ENCODE peak calls at places on chromosomes 4 and X, in six cellular contexts. One of them, this sample, is unnamed.

GRCh38 chr4:39706334-39706733 is 8.4 kb downstream of the UBE2K start:
- DNase-seq in heart left ventricle: no peak
- DNase-seq in GM23248: peak; percentile 93
- DNase-seq in lower leg skin: no peak
- DNase-seq in effector memory CD4-positive, alpha-beta T cell: no peak
- DNase-seq in astrocyte of the spinal cord: peak; percentile 74
- DNase-seq in this sample: no peak

GRCh38 chr4:110164251-110164650 is 34.2 kb downstream of the ELOVL6 start:
- DNase-seq in heart left ventricle: no peak
- DNase-seq in GM23248: peak; percentile 86
- DNase-seq in lower leg skin: no peak
- DNase-seq in effector memory CD4-positive, alpha-beta T cell: no peak
- DNase-seq in astrocyte of the spinal cord: peak; percentile 37
- DNase-seq in this sample: no peak

GRCh38 chr4:15515106-15515505 is 45.4 kb downstream of the CC2D2A start:
- DNase-seq in heart left ventricle: no peak
- DNase-seq in GM23248: no peak
- DNase-seq in lower leg skin: no peak
- DNase-seq in effector memory CD4-positive, alpha-beta T cell: no peak
- DNase-seq in astrocyte of the spinal cord: peak; percentile 24
- DNase-seq in this sample: no peak

GRCh38 chr4:167234388-167234881 is at the start of gene SPOCK3:
- DNase-seq in heart left ventricle: peak; percentile 64
- DNase-seq in GM23248: peak; percentile 40
- DNase-seq in lower leg skin: no peak
- DNase-seq in effector memory CD4-positive, alpha-beta T cell: no peak
- DNase-seq in astrocyte of the spinal cord: peak; percentile 39
- DNase-seq in this sample: peak; percentile 23

GRCh38 chrX:23403849-23404248 is 69.2 kb downstream of the PTCHD1 start:
- DNase-seq in heart left ventricle: no peak
- DNase-seq in GM23248: no peak
- DNase-seq in lower leg skin: no peak
- DNase-seq in effector memory CD4-positive, alpha-beta T cell: no peak
- DNase-seq in astrocyte of the spinal cord: no peak
- DNase-seq in this sample: no peak

GRCh38 chrX:47327902-47328301 is 42.5 kb upstream of the ZNF157 start:
- DNase-seq in heart left ventricle: no peak
- DNase-seq in GM23248: no peak
- DNase-seq in lower leg skin: no peak
- DNase-seq in effector memory CD4-positive, alpha-beta T cell: no peak
- DNase-seq in astrocyte of the spinal cord: no peak
- DNase-seq in this sample: no peak

GRCh38 chr4:133151681-133152329 is 2.7 kb downstream of the PCDH10 start:
- DNase-seq in heart left ventricle: no peak
- DNase-seq in GM23248: no peak
- DNase-seq in lower leg skin: no peak
- DNase-seq in effector memory CD4-positive, alpha-beta T cell: no peak
- DNase-seq in astrocyte of the spinal cord: peak; percentile 46
- DNase-seq in this sample: no peak

GRCh38 chrX:132819885-132820284 is 138.5 kb downstream of the HS6ST2 start:
- DNase-seq in heart left ventricle: no peak
- DNase-seq in GM23248: no peak
- DNase-seq in lower leg skin: no peak
- DNase-seq in effector memory CD4-positive, alpha-beta T cell: no peak
- DNase-seq in astrocyte of the spinal cord: no peak
- DNase-seq in this sample: no peak

GRCh38 chr4:32290102-32290501 is 1569.9 kb downstream of the PCDH7 start:
- DNase-seq in heart left ventricle: no peak
- DNase-seq in GM23248: no peak
- DNase-seq in lower leg skin: no peak
- DNase-seq in effector memory CD4-positive, alpha-beta T cell: no peak
- DNase-seq in astrocyte of the spinal cord: no peak
- DNase-seq in this sample: no peak

GRCh38 chr4:17336524-17336941 is 175.4 kb downstream of the QDPR start:
- DNase-seq in heart left ventricle: no peak
- DNase-seq in GM23248: no peak
- DNase-seq in lower leg skin: peak; percentile 24
- DNase-seq in effector memory CD4-positive, alpha-beta T cell: peak; percentile 70
- DNase-seq in astrocyte of the spinal cord: peak; percentile 6
- DNase-seq in this sample: peak; percentile 47

GRCh38 chr4:41181037-41181436 is 33.3 kb downstream of the APBB2 start:
- DNase-seq in heart left ventricle: no peak
- DNase-seq in GM23248: no peak
- DNase-seq in lower leg skin: no peak
- DNase-seq in effector memory CD4-positive, alpha-beta T cell: no peak
- DNase-seq in astrocyte of the spinal cord: no peak
- DNase-seq in this sample: no peak

GRCh38 chr4:88841635-88842034 is 144.0 kb upstream of the NAP1L5 start:
- DNase-seq in heart left ventricle: no peak
- DNase-seq in GM23248: peak; percentile 44
- DNase-seq in lower leg skin: no peak
- DNase-seq in effector memory CD4-positive, alpha-beta T cell: no peak
- DNase-seq in astrocyte of the spinal cord: no peak
- DNase-seq in this sample: no peak

GRCh38 chr4:114108869-114109268 is 129.4 kb upstream of the ARSJ start:
- DNase-seq in heart left ventricle: no peak
- DNase-seq in GM23248: peak; percentile 47
- DNase-seq in lower leg skin: no peak
- DNase-seq in effector memory CD4-positive, alpha-beta T cell: no peak
- DNase-seq in astrocyte of the spinal cord: peak; percentile 42
- DNase-seq in this sample: no peak

GRCh38 chr4:147108409-147108808 is 162.7 kb upstream of the TTC29 start:
- DNase-seq in heart left ventricle: no peak
- DNase-seq in GM23248: peak; percentile 78
- DNase-seq in lower leg skin: no peak
- DNase-seq in effector memory CD4-positive, alpha-beta T cell: no peak
- DNase-seq in astrocyte of the spinal cord: no peak
- DNase-seq in this sample: no peak

GRCh38 chrX:133640161-133641015 is 225.1 kb upstream of the GPC4 start:
- DNase-seq in heart left ventricle: no peak
- DNase-seq in GM23248: no peak
- DNase-seq in lower leg skin: no peak
- DNase-seq in effector memory CD4-positive, alpha-beta T cell: no peak
- DNase-seq in astrocyte of the spinal cord: peak; percentile 39
- DNase-seq in this sample: no peak

GRCh38 chr4:73904491-73904890 is 35.3 kb downstream of the CXCL1 start:
- DNase-seq in heart left ventricle: no peak
- DNase-seq in GM23248: peak; percentile 79
- DNase-seq in lower leg skin: no peak
- DNase-seq in effector memory CD4-positive, alpha-beta T cell: no peak
- DNase-seq in astrocyte of the spinal cord: no peak
- DNase-seq in this sample: no peak

GRCh38 chrX:38275615-38276014 is 51.7 kb downstream of the RPGR start:
- DNase-seq in heart left ventricle: no peak
- DNase-seq in GM23248: peak; percentile 90
- DNase-seq in lower leg skin: no peak
- DNase-seq in effector memory CD4-positive, alpha-beta T cell: no peak
- DNase-seq in astrocyte of the spinal cord: peak; percentile 87
- DNase-seq in this sample: no peak

GRCh38 chr4:2925496-2925895 is 37.7 kb downstream of the NOP14 start:
- DNase-seq in heart left ventricle: no peak
- DNase-seq in GM23248: no peak
- DNase-seq in lower leg skin: no peak
- DNase-seq in effector memory CD4-positive, alpha-beta T cell: no peak
- DNase-seq in astrocyte of the spinal cord: no peak
- DNase-seq in this sample: no peak

GRCh38 chrX:20252392-20253231 is 14.1 kb downstream of the RPS6KA3 start:
- DNase-seq in heart left ventricle: peak; percentile 57
- DNase-seq in GM23248: peak; percentile 51
- DNase-seq in lower leg skin: peak; percentile 22
- DNase-seq in effector memory CD4-positive, alpha-beta T cell: peak; percentile 59
- DNase-seq in astrocyte of the spinal cord: peak; percentile 44
- DNase-seq in this sample: peak; percentile 26

GRCh38 chr4:107931775-107932321 is 499 bp downstream of the CYP2U1 start:
- DNase-seq in heart left ventricle: no peak
- DNase-seq in GM23248: no peak
- DNase-seq in lower leg skin: peak; percentile 14
- DNase-seq in effector memory CD4-positive, alpha-beta T cell: peak; percentile 3
- DNase-seq in astrocyte of the spinal cord: no peak
- DNase-seq in this sample: peak; percentile 59

GRCh38 chr4:143587703-143588102 is 74.2 kb downstream of the SMARCA5 start:
- DNase-seq in heart left ventricle: no peak
- DNase-seq in GM23248: peak; percentile 38
- DNase-seq in lower leg skin: no peak
- DNase-seq in effector memory CD4-positive, alpha-beta T cell: no peak
- DNase-seq in astrocyte of the spinal cord: no peak
- DNase-seq in this sample: no peak

GRCh38 chrX:10676239-10676971 is 56.0 kb upstream of the MID1 start:
- DNase-seq in heart left ventricle: no peak
- DNase-seq in GM23248: peak; percentile 4
- DNase-seq in lower leg skin: no peak
- DNase-seq in effector memory CD4-positive, alpha-beta T cell: no peak
- DNase-seq in astrocyte of the spinal cord: no peak
- DNase-seq in this sample: no peak

GRCh38 chr4:169346840-169347239 is 76.1 kb upstream of the SH3RF1 start:
- DNase-seq in heart left ventricle: no peak
- DNase-seq in GM23248: no peak
- DNase-seq in lower leg skin: no peak
- DNase-seq in effector memory CD4-positive, alpha-beta T cell: no peak
- DNase-seq in astrocyte of the spinal cord: no peak
- DNase-seq in this sample: no peak

GRCh38 chr4:45741897-45742296 is 382.0 kb downstream of the GABRG1 start:
- DNase-seq in heart left ventricle: no peak
- DNase-seq in GM23248: no peak
- DNase-seq in lower leg skin: no peak
- DNase-seq in effector memory CD4-positive, alpha-beta T cell: no peak
- DNase-seq in astrocyte of the spinal cord: no peak
- DNase-seq in this sample: no peak

DNA sequence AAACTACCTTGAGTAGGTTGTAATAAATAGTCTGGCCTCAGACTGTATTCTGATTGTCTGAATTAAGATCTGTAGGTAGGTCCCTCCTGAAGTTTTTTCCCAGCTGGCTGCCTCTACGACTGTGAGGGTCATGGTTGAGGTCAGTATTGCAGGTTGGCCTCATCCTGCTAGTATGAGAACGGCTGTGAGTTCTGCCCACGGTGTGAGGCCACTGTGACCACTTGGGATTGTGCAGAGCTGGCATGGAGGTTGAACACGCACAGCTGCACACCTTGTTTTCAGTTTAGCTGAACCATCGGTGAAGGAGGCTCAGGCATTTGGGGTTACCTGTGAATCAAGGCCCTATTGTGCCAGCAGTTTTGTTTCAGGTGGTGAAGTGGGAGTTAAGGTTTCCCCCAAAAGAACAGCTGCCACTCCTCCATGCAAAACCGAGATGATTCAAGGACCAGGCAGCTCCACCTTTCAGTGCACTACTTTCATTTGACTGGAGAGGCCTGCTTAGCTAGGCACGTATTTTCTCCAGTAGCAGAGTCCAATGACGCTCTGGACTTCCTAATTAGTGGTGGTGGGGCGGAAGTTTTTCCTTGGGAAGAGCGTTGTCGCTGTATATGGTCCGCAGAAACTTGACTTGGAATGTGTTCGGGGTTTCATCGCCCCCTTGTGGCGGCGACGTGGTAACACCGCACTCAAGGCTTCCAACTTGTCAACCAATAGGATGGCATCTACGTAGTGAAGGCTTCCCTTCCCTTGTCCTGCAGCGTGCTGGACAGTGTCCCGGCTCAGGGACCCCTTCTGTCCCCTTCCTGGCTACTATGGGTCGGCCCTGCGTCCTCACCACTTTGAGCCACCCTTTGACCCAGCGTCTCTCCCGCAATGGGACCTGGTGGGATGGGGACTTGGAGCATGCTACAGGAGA is 13.8 kb downstream of the CMC4 start:
- DNase-seq in heart left ventricle: peak; percentile 75
- DNase-seq in GM23248: peak; percentile 71
- DNase-seq in lower leg skin: peak; percentile 38
- DNase-seq in effector memory CD4-positive, alpha-beta T cell: peak; percentile 22
- DNase-seq in astrocyte of the spinal cord: peak; percentile 72
- DNase-seq in this sample: peak; percentile 50
- H3K4me3 ChIP-seq in heart left ventricle: peak overlapping the region; percentile 15
- H3K4me3 ChIP-seq in GM23248: peak overlapping the region; percentile 55
- H3K4me3 ChIP-seq in lower leg skin: no peak overlapping the region
- H3K4me3 ChIP-seq in effector memory CD4-positive, alpha-beta T cell: peak overlapping the region; percentile 40
- H3K4me3 ChIP-seq in astrocyte of the spinal cord: no peak overlapping the region
- H3K4me3 ChIP-seq in this sample: peak overlapping the region; percentile 29

GRCh38 chr4:127624176-127624575 is 8.6 kb upstream of the INTU start:
- DNase-seq in heart left ventricle: no peak
- DNase-seq in GM23248: no peak
- DNase-seq in lower leg skin: no peak
- DNase-seq in effector memory CD4-positive, alpha-beta T cell: no peak
- DNase-seq in astrocyte of the spinal cord: no peak
- DNase-seq in this sample: no peak
- H3K4me3 ChIP-seq in heart left ventricle: no peak overlapping the region
- H3K4me3 ChIP-seq in GM23248: no peak overlapping the region
- H3K4me3 ChIP-seq in lower leg skin: no peak overlapping the region
- H3K4me3 ChIP-seq in effector memory CD4-positive, alpha-beta T cell: no peak overlapping the region
- H3K4me3 ChIP-seq in astrocyte of the spinal cord: peak overlapping the region; percentile 81
- H3K4me3 ChIP-seq in this sample: no peak overlapping the region

GRCh38 chrX:129654652-129655546 is at the start of gene APLN:
- DNase-seq in heart left ventricle: peak; percentile 76
- DNase-seq in GM23248: peak; percentile 68
- DNase-seq in lower leg skin: no peak
- DNase-seq in effector memory CD4-positive, alpha-beta T cell: no peak
- DNase-seq in astrocyte of the spinal cord: peak; percentile 43
- DNase-seq in this sample: no peak
- H3K4me3 ChIP-seq in heart left ventricle: peak within 1 kb of the TSS; percentile 60
- H3K4me3 ChIP-seq in GM23248: peak within 1 kb of the TSS; percentile 70
- H3K4me3 ChIP-seq in lower leg skin: no peak within 1 kb of the TSS
- H3K4me3 ChIP-seq in effector memory CD4-positive, alpha-beta T cell: peak within 1 kb of the TSS; percentile 35
- H3K4me3 ChIP-seq in astrocyte of the spinal cord: peak within 1 kb of the TSS; percentile 21
- H3K4me3 ChIP-seq in this sample: peak within 1 kb of the TSS; percentile 5

DNA sequence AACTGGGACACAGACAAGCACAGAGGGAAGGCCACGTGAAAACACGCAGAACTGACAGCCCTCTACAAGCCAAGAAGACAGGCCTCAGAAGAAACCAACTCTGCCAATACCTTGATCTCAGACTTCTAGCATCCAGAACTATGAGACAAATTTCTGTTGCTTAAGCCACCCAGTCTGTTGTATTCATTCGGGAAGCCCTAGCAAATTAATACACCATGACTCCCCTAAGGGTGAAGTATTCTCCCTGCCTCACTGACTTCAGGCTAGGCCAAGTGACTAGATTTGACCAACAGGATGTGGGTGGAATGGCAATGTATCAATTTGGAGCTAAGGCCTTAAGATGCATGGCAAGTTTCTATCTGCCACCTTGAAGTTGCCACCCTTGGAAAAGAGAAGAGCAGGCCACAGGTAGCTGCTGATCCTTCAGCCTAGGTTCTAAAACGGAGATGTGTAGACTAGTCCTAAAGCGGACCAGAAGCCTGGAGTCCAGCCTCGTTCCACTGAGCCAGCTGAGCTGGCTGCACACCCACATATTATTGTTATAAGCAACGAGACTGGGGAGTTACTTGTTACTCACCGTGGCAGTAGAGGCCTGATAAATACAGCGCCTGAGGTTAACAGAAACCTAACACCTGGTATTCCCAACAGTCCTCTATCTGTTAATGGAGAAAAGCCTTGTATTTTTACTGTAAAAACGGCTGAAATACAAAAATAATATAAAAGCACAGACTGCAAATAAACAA is 16.5 kb downstream of the SCARB2 start:
- DNase-seq in heart left ventricle: no peak
- DNase-seq in GM23248: peak; percentile 83
- DNase-seq in lower leg skin: no peak
- DNase-seq in effector memory CD4-positive, alpha-beta T cell: no peak
- DNase-seq in astrocyte of the spinal cord: peak; percentile 33
- DNase-seq in this sample: no peak
- H3K4me3 ChIP-seq in heart left ventricle: no peak overlapping the region
- H3K4me3 ChIP-seq in GM23248: peak overlapping the region; percentile 36
- H3K4me3 ChIP-seq in lower leg skin: no peak overlapping the region
- H3K4me3 ChIP-seq in effector memory CD4-positive, alpha-beta T cell: no peak overlapping the region
- H3K4me3 ChIP-seq in astrocyte of the spinal cord: no peak overlapping the region
- H3K4me3 ChIP-seq in this sample: no peak overlapping the region